ENCODE peak calls at places on chromosomes 16 and 17, in four cellular contexts. J is A549, E is K562, C is GM12878. P is an unnamed sample.
A peak's percentile ranks its signal among the peaks of the same experiment; 100 is the strongest.

GRCh38 chr17:40094874-40095273 is 5.5 kb downstream of the NR1D1 start:
- DNase-seq in J (no peak), E (no peak), C (no peak), P (no peak)

GRCh38 chr17:13491916-13492315 is 109.8 kb downstream of the HS3ST3A1 start:
- DNase-seq in J (no peak), E (no peak), C (no peak), P (no peak)

GRCh38 chr16:25812215-25812614 is 120.5 kb downstream of the HS3ST4 start:
- DNase-seq in J (no peak), E (no peak), C (no peak), P (no peak)

GRCh38 chr16:82633964-82634600 is 7.3 kb downstream of the CDH13 start:
- DNase-seq in J (no peak), E (no peak), C (no peak), P (no peak)

GRCh38 chr17:71926746-71927398 is 193.9 kb upstream of the SOX9 start:
- DNase-seq in J (no peak), E (no peak), C (no peak), P (no peak)

GRCh38 chr16:85898521-85899442 is at the start of gene IRF8:
- DNase-seq in J (peak; percentile 34), E (no peak), C (peak; percentile 59), P (no peak)

GRCh38 chr16:79429276-79430128 is 171.0 kb downstream of the MAF start:
- DNase-seq in J (no peak), E (no peak), C (no peak), P (no peak)

GRCh38 chr17:44546711-44547606 is 10.3 kb upstream of the FZD2 start:
- DNase-seq in J (no peak), E (peak; percentile 60), C (no peak), P (no peak)

GRCh38 chr17:60305141-60305540 is 86.8 kb downstream of the USP32 start:
- DNase-seq in J (peak; percentile 17), E (no peak), C (peak; percentile 59), P (peak; percentile 39)

GRCh38 chr17:60395508-60396065 is 3.7 kb upstream of the USP32 start:
- DNase-seq in J (no peak), E (no peak), C (no peak), P (no peak)

GRCh38 chr17:49957350-49957749 is 11.6 kb upstream of the DLX4 start:
- DNase-seq in J (no peak), E (no peak), C (no peak), P (no peak)

GRCh38 chr17:36844013-36844412 is 93.3 kb upstream of the LHX1 start:
- DNase-seq in J (no peak), E (no peak), C (no peak), P (no peak)

GRCh38 chr16:50213939-50214519 is 52.3 kb upstream of the ADCY7 start:
- DNase-seq in J (peak; percentile 56), E (peak; percentile 39), C (no peak), P (peak; percentile 58)

GRCh38 chr17:48129981-48130380 is 22.4 kb downstream of the SNX11 start:
- DNase-seq in J (no peak), E (no peak), C (no peak), P (no peak)

GRCh38 chr16:47990676-47991075 is 165.1 kb downstream of the ABCC12 start:
- DNase-seq in J (no peak), E (no peak), C (no peak), P (no peak)

GRCh38 chr16:74709477-74709877 is 8.8 kb upstream of the MLKL start:
- DNase-seq in J (peak; percentile 85), E (peak; percentile 82), C (no peak), P (peak; percentile 78)

GRCh38 chr16:76932541-76933211 is 258.3 kb upstream of the MON1B start:
- DNase-seq in J (no peak), E (no peak), C (no peak), P (no peak)

GRCh38 chr17:67260051-67260987 is 15.3 kb upstream of the HELZ start:
- DNase-seq in J (peak; percentile 48), E (no peak), C (no peak), P (peak; percentile 77)

GRCh38 chr17:6603746-6604325 is 36.7 kb downstream of the KIAA0753 start:
- DNase-seq in J (peak; percentile 23), E (no peak), C (no peak), P (no peak)

GRCh38 chr17:5135726-5136579 is 20.1 kb downstream of the USP6 start:
- DNase-seq in J (no peak), E (no peak), C (no peak), P (no peak)

GRCh38 chr17:50550661-50551432 is 3.9 kb downstream of the SPATA20 start:
- DNase-seq in J (peak; percentile 95), E (peak; percentile 76), C (no peak), P (peak; percentile 84)

GRCh38 chr17:74220966-74221814 is 7.8 kb downstream of the TTYH2 start:
- DNase-seq in J (no peak), E (no peak), C (no peak), P (no peak)

GRCh38 chr17:49249292-49249794 is 18.8 kb upstream of the PHOSPHO1 start:
- DNase-seq in J (no peak), E (peak; percentile 68), C (no peak), P (no peak)

GRCh38 chr17:48756816-48757215 is 28.3 kb upstream of the HOXB13 start:
- DNase-seq in J (no peak), E (no peak), C (no peak), P (no peak)

GRCh38 chr16:67882374-67883145 is 2.1 kb upstream of the NRN1L start:
- DNase-seq in J (no peak), E (no peak), C (no peak), P (no peak)

GRCh38 chr17:12867726-12868125 is 78.4 kb downstream of the ARHGAP44 start:
- DNase-seq in J (no peak), E (no peak), C (no peak), P (no peak)

GRCh38 chr17:72812823-72813222 is 279.7 kb downstream of the SLC39A11 start:
- DNase-seq in J (no peak), E (no peak), C (no peak), P (no peak)

GRCh38 chr16:3009568-3010390 is 2.9 kb upstream of the CLDN9 start:
- DNase-seq in J (no peak), E (no peak), C (no peak), P (no peak)

GRCh38 chr16:17830651-17831050 is 359.9 kb upstream of the XYLT1 start:
- DNase-seq in J (no peak), E (no peak), C (no peak), P (no peak)

GRCh38 chr16:84598391-84598750 is 19.5 kb downstream of the COTL1 start:
- DNase-seq in J (no peak), E (no peak), C (no peak), P (no peak)

GRCh38 chr16:71359431-71359830 is 908 bp downstream of the CALB2 start:
- DNase-seq in J (no peak), E (no peak), C (no peak), P (no peak)

GRCh38 chr17:73720187-73720834 is 76.1 kb upstream of the SDK2 start:
- DNase-seq in J (no peak), E (no peak), C (no peak), P (peak; percentile 11)

GRCh38 chr16:78045865-78046581 is 23.7 kb downstream of the CLEC3A start:
- DNase-seq in J (peak; percentile 36), E (peak; percentile 60), C (no peak), P (peak; percentile 59)

GRCh38 chr16:8047711-8048110 is 542.6 kb downstream of the TMEM114 start:
- DNase-seq in J (no peak), E (no peak), C (no peak), P (no peak)

GRCh38 chr16:24580665-24581064 is 41.3 kb downstream of the RBBP6 start:
- DNase-seq in J (peak; percentile 37), E (no peak), C (no peak), P (no peak)
- TF ChIP-seq CHD4 in J (no peak), E (no peak), C (no peak), P (no peak)

GRCh38 chr16:9340402-9341095 is 249.1 kb downstream of the HAPSTR1 start:
- DNase-seq in J (no peak), E (no peak), C (no peak), P (no peak)
- TF ChIP-seq EP300 in J (no peak), E (no peak), C (no peak), P (no peak)

DNA sequence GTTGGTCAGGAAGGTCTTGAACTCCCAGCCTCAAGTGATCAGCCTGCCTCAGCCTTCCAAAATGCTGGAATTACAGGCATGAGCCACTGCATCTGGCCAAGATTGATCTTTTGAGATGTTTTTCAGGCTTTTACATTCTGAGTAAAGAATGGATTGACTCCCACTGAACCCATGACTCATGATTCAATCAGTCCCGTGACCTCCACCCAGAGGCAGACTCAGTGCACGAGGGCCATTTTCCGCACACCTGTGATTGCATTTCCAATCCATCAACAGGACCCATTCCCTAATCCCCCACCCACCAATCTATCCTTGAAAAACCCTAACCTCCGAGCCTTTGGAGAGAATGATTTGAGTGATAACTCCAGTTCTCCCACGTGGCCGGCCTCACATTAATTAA is 40.4 kb upstream of the PRKCB start:
- DNase-seq in J (no peak), E (no peak), C (no peak), P (no peak)
- TF ChIP-seq CHD4 in J (no peak), E (no peak), C (no peak), P (no peak)

GRCh38 chr17:80827646-80828643 is 163.7 kb upstream of the CHMP6 start:
- DNase-seq in J (peak; percentile 30), E (no peak), C (no peak), P (no peak)
- TF ChIP-seq EP300 in J (no peak), E (no peak), C (no peak), P (no peak)

GRCh38 chr16:89737341-89738071 is 16.2 kb downstream of the ZNF276 start:
- DNase-seq in J (no peak), E (no peak), C (no peak), P (no peak)
- TF ChIP-seq CHD4 in J (no peak), E (no peak), C (no peak), P (no peak)

GRCh38 chr17:16304832-16305231 is 48.4 kb downstream of the CENPV start:
- DNase-seq in J (peak; percentile 78), E (no peak), C (no peak), P (peak; percentile 63)
- TF ChIP-seq EP300 in J (no peak), E (no peak), C (no peak), P (no peak)